ENCODE peak calls at places on chromosomes 5 and 9, in seven cellular contexts. One of them, this sample, is unnamed.

GRCh38 chr5:139908749-139909148 is 113.1 kb downstream of the PSD2 start:
- DNase-seq in sigmoid colon: peak
- DNase-seq in stimulated activated CD4-positive, alpha-beta T cell treated with anti-CD3 and anti-CD28 coated beads, Interleukin-1b, Interleukin-23, amount 100 ng/mL, for 48 hours: no peak
- DNase-seq in amniotic stem cell: no peak
- DNase-seq in AG08395: no peak
- DNase-seq in germinal center: no peak
- DNase-seq in GM12865: no peak
- DNase-seq in this sample: no peak

GRCh38 chr9:83701769-83702168 is 6.0 kb downstream of the UBQLN1 start:
- DNase-seq in sigmoid colon: no peak
- DNase-seq in stimulated activated CD4-positive, alpha-beta T cell treated with anti-CD3 and anti-CD28 coated beads, Interleukin-1b, Interleukin-23, amount 100 ng/mL, for 48 hours: no peak
- DNase-seq in amniotic stem cell: no peak
- DNase-seq in AG08395: peak
- DNase-seq in germinal center: no peak
- DNase-seq in GM12865: no peak
- DNase-seq in this sample: no peak

GRCh38 chr9:19127881-19128719 is 808 bp upstream of the PLIN2 start:
- DNase-seq in sigmoid colon: peak
- DNase-seq in stimulated activated CD4-positive, alpha-beta T cell treated with anti-CD3 and anti-CD28 coated beads, Interleukin-1b, Interleukin-23, amount 100 ng/mL, for 48 hours: peak
- DNase-seq in amniotic stem cell: no peak
- DNase-seq in AG08395: no peak
- DNase-seq in germinal center: peak
- DNase-seq in GM12865: peak
- DNase-seq in this sample: no peak

GRCh38 chr5:40033411-40033810 is 608.6 kb upstream of the DAB2 start:
- DNase-seq in sigmoid colon: no peak
- DNase-seq in stimulated activated CD4-positive, alpha-beta T cell treated with anti-CD3 and anti-CD28 coated beads, Interleukin-1b, Interleukin-23, amount 100 ng/mL, for 48 hours: no peak
- DNase-seq in amniotic stem cell: no peak
- DNase-seq in AG08395: no peak
- DNase-seq in germinal center: peak
- DNase-seq in GM12865: peak
- DNase-seq in this sample: no peak

GRCh38 chr9:91197232-91198181 is 164.2 kb downstream of the AUH start:
- DNase-seq in sigmoid colon: peak
- DNase-seq in stimulated activated CD4-positive, alpha-beta T cell treated with anti-CD3 and anti-CD28 coated beads, Interleukin-1b, Interleukin-23, amount 100 ng/mL, for 48 hours: no peak
- DNase-seq in amniotic stem cell: peak
- DNase-seq in AG08395: peak
- DNase-seq in germinal center: no peak
- DNase-seq in GM12865: no peak
- DNase-seq in this sample: peak

GRCh38 chr9:111148390-111148993 is 110.2 kb upstream of the LPAR1 start:
- DNase-seq in sigmoid colon: no peak
- DNase-seq in stimulated activated CD4-positive, alpha-beta T cell treated with anti-CD3 and anti-CD28 coated beads, Interleukin-1b, Interleukin-23, amount 100 ng/mL, for 48 hours: no peak
- DNase-seq in amniotic stem cell: no peak
- DNase-seq in AG08395: no peak
- DNase-seq in germinal center: no peak
- DNase-seq in GM12865: peak
- DNase-seq in this sample: no peak

GRCh38 chr5:62183727-62184126 is 122.3 kb upstream of the KIF2A start:
- DNase-seq in sigmoid colon: no peak
- DNase-seq in stimulated activated CD4-positive, alpha-beta T cell treated with anti-CD3 and anti-CD28 coated beads, Interleukin-1b, Interleukin-23, amount 100 ng/mL, for 48 hours: no peak
- DNase-seq in amniotic stem cell: no peak
- DNase-seq in AG08395: no peak
- DNase-seq in germinal center: no peak
- DNase-seq in GM12865: no peak
- DNase-seq in this sample: no peak

GRCh38 chr5:142403583-142403982 is 78.8 kb upstream of the SPRY4 start:
- DNase-seq in sigmoid colon: no peak
- DNase-seq in stimulated activated CD4-positive, alpha-beta T cell treated with anti-CD3 and anti-CD28 coated beads, Interleukin-1b, Interleukin-23, amount 100 ng/mL, for 48 hours: no peak
- DNase-seq in amniotic stem cell: no peak
- DNase-seq in AG08395: no peak
- DNase-seq in germinal center: no peak
- DNase-seq in GM12865: no peak
- DNase-seq in this sample: no peak

GRCh38 chr5:110105692-110106091 is 416.0 kb downstream of the MAN2A1 start:
- DNase-seq in sigmoid colon: peak
- DNase-seq in stimulated activated CD4-positive, alpha-beta T cell treated with anti-CD3 and anti-CD28 coated beads, Interleukin-1b, Interleukin-23, amount 100 ng/mL, for 48 hours: no peak
- DNase-seq in amniotic stem cell: no peak
- DNase-seq in AG08395: peak
- DNase-seq in germinal center: no peak
- DNase-seq in GM12865: no peak
- DNase-seq in this sample: no peak

GRCh38 chr9:93576296-93577044 is at the start of gene PHF2:
- DNase-seq in sigmoid colon: no peak
- DNase-seq in stimulated activated CD4-positive, alpha-beta T cell treated with anti-CD3 and anti-CD28 coated beads, Interleukin-1b, Interleukin-23, amount 100 ng/mL, for 48 hours: no peak
- DNase-seq in amniotic stem cell: no peak
- DNase-seq in AG08395: peak
- DNase-seq in germinal center: peak
- DNase-seq in GM12865: peak
- DNase-seq in this sample: no peak

GRCh38 chr5:3659907-3660306 is 64.3 kb downstream of the IRX1 start:
- DNase-seq in sigmoid colon: no peak
- DNase-seq in stimulated activated CD4-positive, alpha-beta T cell treated with anti-CD3 and anti-CD28 coated beads, Interleukin-1b, Interleukin-23, amount 100 ng/mL, for 48 hours: no peak
- DNase-seq in amniotic stem cell: no peak
- DNase-seq in AG08395: no peak
- DNase-seq in germinal center: no peak
- DNase-seq in GM12865: no peak
- DNase-seq in this sample: no peak

GRCh38 chr5:6659941-6660684 is 26.9 kb downstream of the SRD5A1 start:
- DNase-seq in sigmoid colon: no peak
- DNase-seq in stimulated activated CD4-positive, alpha-beta T cell treated with anti-CD3 and anti-CD28 coated beads, Interleukin-1b, Interleukin-23, amount 100 ng/mL, for 48 hours: no peak
- DNase-seq in amniotic stem cell: no peak
- DNase-seq in AG08395: no peak
- DNase-seq in germinal center: peak
- DNase-seq in GM12865: peak
- DNase-seq in this sample: no peak

GRCh38 chr5:148005788-148006520 is 57.8 kb upstream of the SPINK5 start:
- DNase-seq in sigmoid colon: no peak
- DNase-seq in stimulated activated CD4-positive, alpha-beta T cell treated with anti-CD3 and anti-CD28 coated beads, Interleukin-1b, Interleukin-23, amount 100 ng/mL, for 48 hours: no peak
- DNase-seq in amniotic stem cell: no peak
- DNase-seq in AG08395: no peak
- DNase-seq in germinal center: no peak
- DNase-seq in GM12865: peak
- DNase-seq in this sample: no peak

GRCh38 chr5:665541-665955 is 27.6 kb downstream of the TPPP start:
- DNase-seq in sigmoid colon: peak
- DNase-seq in stimulated activated CD4-positive, alpha-beta T cell treated with anti-CD3 and anti-CD28 coated beads, Interleukin-1b, Interleukin-23, amount 100 ng/mL, for 48 hours: no peak
- DNase-seq in amniotic stem cell: no peak
- DNase-seq in AG08395: no peak
- DNase-seq in germinal center: no peak
- DNase-seq in GM12865: no peak
- DNase-seq in this sample: no peak

GRCh38 chr9:128201441-128202369 is 1.5 kb upstream of the DNM1 start:
- DNase-seq in sigmoid colon: no peak
- DNase-seq in stimulated activated CD4-positive, alpha-beta T cell treated with anti-CD3 and anti-CD28 coated beads, Interleukin-1b, Interleukin-23, amount 100 ng/mL, for 48 hours: no peak
- DNase-seq in amniotic stem cell: no peak
- DNase-seq in AG08395: no peak
- DNase-seq in germinal center: no peak
- DNase-seq in GM12865: no peak
- DNase-seq in this sample: peak

GRCh38 chr9:110013064-110013463 is 194.9 kb downstream of the C9orf152 start:
- DNase-seq in sigmoid colon: no peak
- DNase-seq in stimulated activated CD4-positive, alpha-beta T cell treated with anti-CD3 and anti-CD28 coated beads, Interleukin-1b, Interleukin-23, amount 100 ng/mL, for 48 hours: no peak
- DNase-seq in amniotic stem cell: no peak
- DNase-seq in AG08395: no peak
- DNase-seq in germinal center: no peak
- DNase-seq in GM12865: no peak
- DNase-seq in this sample: no peak

GRCh38 chr5:32687167-32687831 is 23.8 kb upstream of the NPR3 start:
- DNase-seq in sigmoid colon: no peak
- DNase-seq in stimulated activated CD4-positive, alpha-beta T cell treated with anti-CD3 and anti-CD28 coated beads, Interleukin-1b, Interleukin-23, amount 100 ng/mL, for 48 hours: no peak
- DNase-seq in amniotic stem cell: no peak
- DNase-seq in AG08395: no peak
- DNase-seq in germinal center: no peak
- DNase-seq in GM12865: no peak
- DNase-seq in this sample: no peak

GRCh38 chr5:20972419-20972925 is 984.5 kb upstream of the CDH18 start:
- DNase-seq in sigmoid colon: peak
- DNase-seq in stimulated activated CD4-positive, alpha-beta T cell treated with anti-CD3 and anti-CD28 coated beads, Interleukin-1b, Interleukin-23, amount 100 ng/mL, for 48 hours: no peak
- DNase-seq in amniotic stem cell: peak
- DNase-seq in AG08395: no peak
- DNase-seq in germinal center: no peak
- DNase-seq in GM12865: peak
- DNase-seq in this sample: peak

GRCh38 chr9:101626295-101626694 is 31.5 kb upstream of the PPP3R2 start:
- DNase-seq in sigmoid colon: no peak
- DNase-seq in stimulated activated CD4-positive, alpha-beta T cell treated with anti-CD3 and anti-CD28 coated beads, Interleukin-1b, Interleukin-23, amount 100 ng/mL, for 48 hours: no peak
- DNase-seq in amniotic stem cell: no peak
- DNase-seq in AG08395: no peak
- DNase-seq in germinal center: no peak
- DNase-seq in GM12865: no peak
- DNase-seq in this sample: no peak

GRCh38 chr5:56637321-56637920 is 177.9 kb upstream of the MAP3K1 start:
- DNase-seq in sigmoid colon: no peak
- DNase-seq in stimulated activated CD4-positive, alpha-beta T cell treated with anti-CD3 and anti-CD28 coated beads, Interleukin-1b, Interleukin-23, amount 100 ng/mL, for 48 hours: no peak
- DNase-seq in amniotic stem cell: no peak
- DNase-seq in AG08395: no peak
- DNase-seq in germinal center: no peak
- DNase-seq in GM12865: no peak
- DNase-seq in this sample: no peak

GRCh38 chr5:151155149-151155776 is 2.3 kb downstream of the ANXA6 start:
- DNase-seq in sigmoid colon: no peak
- DNase-seq in stimulated activated CD4-positive, alpha-beta T cell treated with anti-CD3 and anti-CD28 coated beads, Interleukin-1b, Interleukin-23, amount 100 ng/mL, for 48 hours: peak
- DNase-seq in amniotic stem cell: no peak
- DNase-seq in AG08395: no peak
- DNase-seq in germinal center: peak
- DNase-seq in GM12865: peak
- DNase-seq in this sample: no peak

GRCh38 chr5:125023673-125024072 is 277.2 kb upstream of the ZNF608 start:
- DNase-seq in sigmoid colon: no peak
- DNase-seq in stimulated activated CD4-positive, alpha-beta T cell treated with anti-CD3 and anti-CD28 coated beads, Interleukin-1b, Interleukin-23, amount 100 ng/mL, for 48 hours: no peak
- DNase-seq in amniotic stem cell: no peak
- DNase-seq in AG08395: no peak
- DNase-seq in germinal center: no peak
- DNase-seq in GM12865: no peak
- DNase-seq in this sample: no peak

GRCh38 chr5:114223866-114224265 is 138.0 kb upstream of the KCNN2 start:
- DNase-seq in sigmoid colon: no peak
- DNase-seq in stimulated activated CD4-positive, alpha-beta T cell treated with anti-CD3 and anti-CD28 coated beads, Interleukin-1b, Interleukin-23, amount 100 ng/mL, for 48 hours: no peak
- DNase-seq in amniotic stem cell: no peak
- DNase-seq in AG08395: no peak
- DNase-seq in germinal center: peak
- DNase-seq in GM12865: peak
- DNase-seq in this sample: no peak

GRCh38 chr5:140324834-140325195 is 21.6 kb downstream of the HBEGF start:
- DNase-seq in sigmoid colon: no peak
- DNase-seq in stimulated activated CD4-positive, alpha-beta T cell treated with anti-CD3 and anti-CD28 coated beads, Interleukin-1b, Interleukin-23, amount 100 ng/mL, for 48 hours: no peak
- DNase-seq in amniotic stem cell: no peak
- DNase-seq in AG08395: peak
- DNase-seq in germinal center: no peak
- DNase-seq in GM12865: no peak
- DNase-seq in this sample: no peak

GRCh38 chr9:123338710-123339665 is 17.0 kb upstream of the CRB2 start:
- DNase-seq in sigmoid colon: no peak
- DNase-seq in stimulated activated CD4-positive, alpha-beta T cell treated with anti-CD3 and anti-CD28 coated beads, Interleukin-1b, Interleukin-23, amount 100 ng/mL, for 48 hours: peak
- DNase-seq in amniotic stem cell: no peak
- DNase-seq in AG08395: no peak
- DNase-seq in germinal center: peak
- DNase-seq in GM12865: peak
- DNase-seq in this sample: no peak

GRCh38 chr5:1163879-1164278 is 37.5 kb upstream of the SLC6A19 start:
- DNase-seq in sigmoid colon: no peak
- DNase-seq in stimulated activated CD4-positive, alpha-beta T cell treated with anti-CD3 and anti-CD28 coated beads, Interleukin-1b, Interleukin-23, amount 100 ng/mL, for 48 hours: no peak
- DNase-seq in amniotic stem cell: no peak
- DNase-seq in AG08395: no peak
- DNase-seq in germinal center: no peak
- DNase-seq in GM12865: no peak
- DNase-seq in this sample: no peak

GRCh38 chr5:122192883-122193496 is 63.6 kb downstream of the ZNF474 start:
- DNase-seq in sigmoid colon: no peak
- DNase-seq in stimulated activated CD4-positive, alpha-beta T cell treated with anti-CD3 and anti-CD28 coated beads, Interleukin-1b, Interleukin-23, amount 100 ng/mL, for 48 hours: no peak
- DNase-seq in amniotic stem cell: peak
- DNase-seq in AG08395: peak
- DNase-seq in germinal center: peak
- DNase-seq in GM12865: peak
- DNase-seq in this sample: no peak

GRCh38 chr5:35246411-35246810 is 16.1 kb upstream of the PRLR start:
- DNase-seq in sigmoid colon: no peak
- DNase-seq in stimulated activated CD4-positive, alpha-beta T cell treated with anti-CD3 and anti-CD28 coated beads, Interleukin-1b, Interleukin-23, amount 100 ng/mL, for 48 hours: no peak
- DNase-seq in amniotic stem cell: no peak
- DNase-seq in AG08395: no peak
- DNase-seq in germinal center: no peak
- DNase-seq in GM12865: no peak
- DNase-seq in this sample: no peak

GRCh38 chr5:122507581-122507980 is 195.5 kb downstream of the SNCAIP start:
- DNase-seq in sigmoid colon: no peak
- DNase-seq in stimulated activated CD4-positive, alpha-beta T cell treated with anti-CD3 and anti-CD28 coated beads, Interleukin-1b, Interleukin-23, amount 100 ng/mL, for 48 hours: no peak
- DNase-seq in amniotic stem cell: no peak
- DNase-seq in AG08395: no peak
- DNase-seq in germinal center: no peak
- DNase-seq in GM12865: no peak
- DNase-seq in this sample: no peak

GRCh38 chr5:117794847-117795246 is 1193.5 kb downstream of the DTWD2 start:
- DNase-seq in sigmoid colon: no peak
- DNase-seq in stimulated activated CD4-positive, alpha-beta T cell treated with anti-CD3 and anti-CD28 coated beads, Interleukin-1b, Interleukin-23, amount 100 ng/mL, for 48 hours: no peak
- DNase-seq in amniotic stem cell: no peak
- DNase-seq in AG08395: peak
- DNase-seq in germinal center: no peak
- DNase-seq in GM12865: no peak
- DNase-seq in this sample: no peak

GRCh38 chr9:34984049-34984448 is 5.5 kb upstream of the DNAJB5 start:
- DNase-seq in sigmoid colon: no peak
- DNase-seq in stimulated activated CD4-positive, alpha-beta T cell treated with anti-CD3 and anti-CD28 coated beads, Interleukin-1b, Interleukin-23, amount 100 ng/mL, for 48 hours: peak
- DNase-seq in amniotic stem cell: no peak
- DNase-seq in AG08395: peak
- DNase-seq in germinal center: no peak
- DNase-seq in GM12865: peak
- DNase-seq in this sample: no peak

GRCh38 chr5:175246242-175246891 is 197.6 kb downstream of the DRD1 start:
- DNase-seq in sigmoid colon: no peak
- DNase-seq in stimulated activated CD4-positive, alpha-beta T cell treated with anti-CD3 and anti-CD28 coated beads, Interleukin-1b, Interleukin-23, amount 100 ng/mL, for 48 hours: peak
- DNase-seq in amniotic stem cell: no peak
- DNase-seq in AG08395: peak
- DNase-seq in germinal center: no peak
- DNase-seq in GM12865: no peak
- DNase-seq in this sample: peak

GRCh38 chr9:109270971-109271900 is 49.6 kb downstream of the EPB41L4B start:
- DNase-seq in sigmoid colon: no peak
- DNase-seq in stimulated activated CD4-positive, alpha-beta T cell treated with anti-CD3 and anti-CD28 coated beads, Interleukin-1b, Interleukin-23, amount 100 ng/mL, for 48 hours: no peak
- DNase-seq in amniotic stem cell: no peak
- DNase-seq in AG08395: no peak
- DNase-seq in germinal center: no peak
- DNase-seq in GM12865: peak
- DNase-seq in this sample: no peak

GRCh38 chr5:78594946-78595921 is 53.3 kb downstream of the LHFPL2 start:
- DNase-seq in sigmoid colon: peak
- DNase-seq in stimulated activated CD4-positive, alpha-beta T cell treated with anti-CD3 and anti-CD28 coated beads, Interleukin-1b, Interleukin-23, amount 100 ng/mL, for 48 hours: no peak
- DNase-seq in amniotic stem cell: peak
- DNase-seq in AG08395: peak
- DNase-seq in germinal center: no peak
- DNase-seq in GM12865: peak
- DNase-seq in this sample: peak

GRCh38 chr9:95793924-95794828 is 81.3 kb upstream of the ERCC6L2 start:
- DNase-seq in sigmoid colon: no peak
- DNase-seq in stimulated activated CD4-positive, alpha-beta T cell treated with anti-CD3 and anti-CD28 coated beads, Interleukin-1b, Interleukin-23, amount 100 ng/mL, for 48 hours: no peak
- DNase-seq in amniotic stem cell: peak
- DNase-seq in AG08395: peak
- DNase-seq in germinal center: no peak
- DNase-seq in GM12865: no peak
- DNase-seq in this sample: peak

GRCh38 chr5:25090275-25090674 is 445.5 kb upstream of the CDH10 start:
- DNase-seq in sigmoid colon: no peak
- DNase-seq in stimulated activated CD4-positive, alpha-beta T cell treated with anti-CD3 and anti-CD28 coated beads, Interleukin-1b, Interleukin-23, amount 100 ng/mL, for 48 hours: no peak
- DNase-seq in amniotic stem cell: no peak
- DNase-seq in AG08395: no peak
- DNase-seq in germinal center: no peak
- DNase-seq in GM12865: no peak
- DNase-seq in this sample: no peak

GRCh38 chr9:136086951-136087740 is 7.9 kb downstream of the NACC2 start:
- DNase-seq in sigmoid colon: peak
- DNase-seq in stimulated activated CD4-positive, alpha-beta T cell treated with anti-CD3 and anti-CD28 coated beads, Interleukin-1b, Interleukin-23, amount 100 ng/mL, for 48 hours: no peak
- DNase-seq in amniotic stem cell: no peak
- DNase-seq in AG08395: no peak
- DNase-seq in germinal center: no peak
- DNase-seq in GM12865: no peak
- DNase-seq in this sample: no peak

GRCh38 chr9:15697459-15697858 is 144.6 kb downstream of the CCDC171 start:
- DNase-seq in sigmoid colon: no peak
- DNase-seq in stimulated activated CD4-positive, alpha-beta T cell treated with anti-CD3 and anti-CD28 coated beads, Interleukin-1b, Interleukin-23, amount 100 ng/mL, for 48 hours: peak
- DNase-seq in amniotic stem cell: peak
- DNase-seq in AG08395: peak
- DNase-seq in germinal center: no peak
- DNase-seq in GM12865: no peak
- DNase-seq in this sample: peak

This sample was measured in brain pericyte.